ENCODE peak calls at places on chromosomes 11 and 22, in seven cellular contexts. One of them, this sample, is unnamed.
A peak's percentile ranks its signal among the peaks of the same experiment; 100 is the strongest.

GRCh38 chr22:29994941-29995340 is 85.3 kb upstream of the HORMAD2 start:
- DNase-seq in mesendoderm: no peak
- DNase-seq in ELR: peak; percentile 46
- DNase-seq in lung: no peak
- DNase-seq in H54: no peak
- DNase-seq in substantia nigra: no peak
- DNase-seq in GM20000: no peak
- DNase-seq in this sample: peak; percentile 60

GRCh38 chr11:119755351-119756071 is 26.5 kb upstream of the NECTIN1 start:
- DNase-seq in lung: no peak
- DNase-seq in ELR: no peak
- DNase-seq in mesendoderm: peak; percentile 64
- DNase-seq in H54: no peak
- DNase-seq in GM20000: no peak
- DNase-seq in substantia nigra: no peak
- DNase-seq in this sample: no peak

GRCh38 chr11:12787847-12788246 is 113.6 kb downstream of the TEAD1 start:
- DNase-seq in ELR: peak; percentile 90
- DNase-seq in H54: no peak
- DNase-seq in GM20000: no peak
- DNase-seq in substantia nigra: no peak
- DNase-seq in lung: no peak
- DNase-seq in mesendoderm: no peak
- DNase-seq in this sample: peak; percentile 83

GRCh38 chr11:19714387-19715363 is 2.0 kb downstream of the NAV2 start:
- DNase-seq in mesendoderm: peak; percentile 50
- DNase-seq in ELR: peak; percentile 88
- DNase-seq in lung: peak; percentile 42
- DNase-seq in H54: peak; percentile 40
- DNase-seq in substantia nigra: peak; percentile 72
- DNase-seq in GM20000: no peak
- DNase-seq in this sample: peak; percentile 61

GRCh38 chr11:67584205-67584880 is 731 bp downstream of the GSTP1 start:
- DNase-seq in lung: peak; percentile 86
- DNase-seq in GM20000: peak; percentile 51
- DNase-seq in H54: no peak
- DNase-seq in substantia nigra: peak; percentile 50
- DNase-seq in mesendoderm: peak; percentile 69
- DNase-seq in ELR: peak; percentile 59
- DNase-seq in this sample: peak; percentile 48

GRCh38 chr11:88521354-88522310 is 184.1 kb upstream of the CTSC start:
- DNase-seq in substantia nigra: no peak
- DNase-seq in lung: no peak
- DNase-seq in mesendoderm: no peak
- DNase-seq in GM20000: no peak
- DNase-seq in ELR: peak; percentile 7
- DNase-seq in H54: no peak
- DNase-seq in this sample: no peak

GRCh38 chr11:117678651-117679407 is 118.2 kb downstream of the DSCAML1 start:
- DNase-seq in lung: no peak
- DNase-seq in GM20000: no peak
- DNase-seq in H54: no peak
- DNase-seq in substantia nigra: peak; percentile 70
- DNase-seq in mesendoderm: no peak
- DNase-seq in ELR: no peak
- DNase-seq in this sample: no peak

GRCh38 chr22:40178417-40179409 is 988 bp downstream of the TNRC6B start:
- DNase-seq in H54: no peak
- DNase-seq in substantia nigra: peak; percentile 13
- DNase-seq in mesendoderm: peak; percentile 94
- DNase-seq in lung: no peak
- DNase-seq in GM20000: no peak
- DNase-seq in ELR: peak; percentile 67
- DNase-seq in this sample: peak; percentile 71

GRCh38 chr11:32092581-32093170 is 1.8 kb downstream of the RCN1 start:
- DNase-seq in lung: no peak
- DNase-seq in ELR: no peak
- DNase-seq in mesendoderm: peak; percentile 42
- DNase-seq in GM20000: no peak
- DNase-seq in H54: no peak
- DNase-seq in substantia nigra: no peak
- DNase-seq in this sample: no peak

GRCh38 chr11:69638941-69639681 is 1.8 kb upstream of the CCND1 start:
- DNase-seq in substantia nigra: peak; percentile 79
- DNase-seq in ELR: peak; percentile 99
- DNase-seq in GM20000: peak; percentile 81
- DNase-seq in H54: peak; percentile 94
- DNase-seq in lung: peak; percentile 95
- DNase-seq in mesendoderm: peak; percentile 99
- DNase-seq in this sample: peak; percentile 94

This sample was measured in endothelial cell of umbilical vein.